ENCODE peak calls at places on chromosome 17, in six cellular contexts. S, Y, R, M, C and T are unnamed samples.

GRCh38 chr17:38512473-38513058 is 84.3 kb downstream of the ARHGAP23 start:
- DNase-seq in S (no peak), Y (no peak), R (no peak), M (no peak), C (no peak), T (no peak)

GRCh38 chr17:40598021-40598927 is 33.0 kb upstream of the CCR7 start:
- DNase-seq in S (peak; percentile 80), Y (no peak), R (peak; percentile 42), M (no peak), C (no peak), T (peak; percentile 59)

GRCh38 chr17:43224146-43224705 is 4.2 kb downstream of the CCDC200 start:
- DNase-seq in S (no peak), Y (no peak), R (peak; percentile 36), M (no peak), C (no peak), T (no peak)

GRCh38 chr17:28057731-28058246 is 15.3 kb downstream of the NLK start:
- DNase-seq in S (no peak), Y (peak; percentile 64), R (no peak), M (no peak), C (no peak), T (no peak)

GRCh38 chr17:43211480-43212402 is at the start of gene TMEM106A:
- DNase-seq in S (peak; percentile 89), Y (peak; percentile 84), R (peak; percentile 81), M (peak; percentile 78), C (peak; percentile 93), T (peak; percentile 66)

GRCh38 chr17:82059272-82060000 is 6.2 kb downstream of the DUS1L start:
- DNase-seq in S (no peak), Y (no peak), R (no peak), M (no peak), C (no peak), T (no peak)

GRCh38 chr17:46968224-46968834 is 10.7 kb downstream of the RPRML start:
- DNase-seq in S (no peak), Y (no peak), R (no peak), M (no peak), C (no peak), T (no peak)

GRCh38 chr17:75442168-75443103 is 14.0 kb upstream of the TMEM94 start:
- DNase-seq in S (no peak), Y (no peak), R (no peak), M (no peak), C (no peak), T (no peak)

GRCh38 chr17:43219746-43220380 is 8.2 kb downstream of the TMEM106A start:
- DNase-seq in S (no peak), Y (no peak), R (peak; percentile 32), M (no peak), C (no peak), T (no peak)

GRCh38 chr17:57889892-57890856 is 40.3 kb upstream of the MRPS23 start:
- DNase-seq in S (peak; percentile 96), Y (peak; percentile 76), R (peak; percentile 89), M (peak; percentile 91), C (peak; percentile 88), T (no peak)

GRCh38 chr17:38598536-38598935 is 7.2 kb downstream of the SRCIN1 start:
- DNase-seq in S (no peak), Y (peak; percentile 79), R (no peak), M (no peak), C (peak; percentile 87), T (no peak)

GRCh38 chr17:72439893-72440502 is 319.2 kb downstream of the SOX9 start:
- DNase-seq in S (no peak), Y (no peak), R (no peak), M (no peak), C (no peak), T (no peak)

GRCh38 chr17:48618366-48618896 is 3.3 kb upstream of the HOXB8 start:
- DNase-seq in S (peak; percentile 90), Y (peak; percentile 56), R (peak; percentile 90), M (peak; percentile 86), C (peak; percentile 87), T (peak; percentile 73)

GRCh38 chr17:5781236-5781927 is 197.1 kb upstream of the NLRP1 start:
- DNase-seq in S (no peak), Y (no peak), R (no peak), M (no peak), C (no peak), T (no peak)

GRCh38 chr17:68623811-68624210 is 22.6 kb upstream of the FAM20A start:
- DNase-seq in S (no peak), Y (no peak), R (no peak), M (no peak), C (no peak), T (no peak)

GRCh38 chr17:57781386-57782050 is 36.4 kb upstream of the CCDC182 start:
- DNase-seq in S (no peak), Y (peak; percentile 8), R (no peak), M (no peak), C (peak; percentile 8), T (no peak)

GRCh38 chr17:83171661-83172060 is 92.3 kb downstream of the METRNL start:
- DNase-seq in S (no peak), Y (no peak), R (peak; percentile 43), M (no peak), C (no peak), T (no peak)

GRCh38 chr17:40980594-40980993 is 3.5 kb downstream of the KRT40 start:
- DNase-seq in S (no peak), Y (peak; percentile 53), R (no peak), M (no peak), C (peak; percentile 11), T (no peak)

GRCh38 chr17:14095630-14096029 is 26.3 kb downstream of the COX10 start:
- DNase-seq in S (no peak), Y (no peak), R (no peak), M (no peak), C (no peak), T (no peak)

GRCh38 chr17:48555183-48555615 is 10.3 kb upstream of the HOXB2 start:
- DNase-seq in S (no peak), Y (peak; percentile 99), R (no peak), M (no peak), C (peak; percentile 88), T (peak; percentile 18)

GRCh38 chr17:82814834-82815233 is 25.0 kb downstream of the ZNF750 start:
- DNase-seq in S (no peak), Y (no peak), R (no peak), M (no peak), C (no peak), T (no peak)

GRCh38 chr17:75009139-75009724 is 3.2 kb upstream of the MRPL58 start:
- DNase-seq in S (no peak), Y (no peak), R (no peak), M (no peak), C (no peak), T (no peak)

GRCh38 chr17:76251478-76252039 is 11.3 kb upstream of the RNF157 start:
- DNase-seq in S (peak; percentile 27), Y (no peak), R (no peak), M (no peak), C (no peak), T (no peak)

GRCh38 chr17:65592131-65592965 is 30.9 kb upstream of the AXIN2 start:
- DNase-seq in S (no peak), Y (no peak), R (no peak), M (no peak), C (no peak), T (no peak)

GRCh38 chr17:82091264-82092066 is 6.6 kb downstream of the FASN start:
- DNase-seq in S (no peak), Y (no peak), R (no peak), M (peak; percentile 8), C (no peak), T (no peak)

GRCh38 chr17:17868637-17869522 is 32.1 kb upstream of the SREBF1 start:
- DNase-seq in S (no peak), Y (no peak), R (no peak), M (no peak), C (peak; percentile 85), T (no peak)

DNA sequence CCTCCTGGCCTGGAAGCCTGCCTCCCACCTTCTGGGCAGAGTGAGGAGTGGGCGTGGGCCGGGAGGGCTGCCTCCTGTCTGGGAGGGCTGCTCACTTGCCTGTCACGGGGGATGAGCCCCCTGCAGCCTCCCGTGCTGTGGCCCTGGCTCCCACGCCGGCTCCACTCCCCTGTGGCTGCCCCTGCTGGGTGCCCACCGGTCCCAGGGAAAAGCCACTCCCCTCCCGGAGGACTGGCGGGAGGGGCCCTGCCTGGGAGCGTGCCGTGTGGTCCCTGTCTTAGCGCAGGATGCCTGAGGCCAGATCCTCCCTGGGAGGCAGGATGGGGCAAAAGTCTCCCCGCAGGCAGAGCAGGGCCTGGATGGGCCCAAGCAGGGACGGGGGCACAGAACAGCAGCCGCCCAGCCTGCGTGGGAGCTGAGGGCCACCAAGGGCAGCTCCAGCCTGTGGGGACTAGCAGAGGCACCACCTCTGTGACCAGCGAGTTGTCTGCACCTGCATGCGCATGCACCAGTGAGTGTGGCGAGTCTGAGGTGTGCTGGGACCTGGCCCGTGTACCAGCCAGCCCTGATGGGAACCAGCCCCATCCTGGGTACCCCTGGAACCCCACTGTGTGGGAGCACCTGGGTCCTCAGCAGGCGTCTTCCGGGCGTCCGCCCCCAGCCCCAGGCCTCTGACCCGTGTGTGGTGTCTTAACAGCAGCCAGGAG is 339.9 kb downstream of the SEC14L1 start:
- DNase-seq in S (no peak), Y (no peak), R (no peak), M (no peak), C (no peak), T (no peak)
- H3K4me3 ChIP-seq in S (no peak overlapping the region), Y (no peak overlapping the region), R (no peak overlapping the region), M (no peak overlapping the region), C (no peak overlapping the region), T (no peak overlapping the region)

DNA sequence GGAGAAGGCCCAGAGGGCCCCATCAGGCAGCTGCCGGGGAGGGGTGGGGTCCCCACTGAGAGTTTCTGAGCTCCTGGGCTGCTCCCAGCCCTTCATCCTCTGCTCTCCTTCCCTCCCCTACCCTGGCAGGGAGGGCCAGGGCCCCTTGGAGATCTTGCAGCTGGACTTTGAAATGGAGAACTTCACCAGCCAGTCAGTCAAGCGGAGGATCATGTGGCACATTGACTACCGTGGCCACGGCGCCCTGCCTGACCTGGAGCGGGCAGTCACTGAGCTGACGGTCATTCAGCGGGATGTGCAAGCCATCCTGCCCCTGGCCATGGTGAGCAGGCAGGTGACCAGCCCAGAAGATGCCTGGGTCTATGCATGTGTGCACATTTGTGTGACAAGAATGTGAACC is 49.5 kb downstream of the TMEM132E start:
- DNase-seq in S (no peak), Y (no peak), R (no peak), M (no peak), C (no peak), T (no peak)
- H3K27ac ChIP-seq in S (no peak overlapping the region), Y (no peak overlapping the region), R (no peak overlapping the region), M (no peak overlapping the region), C (no peak overlapping the region), T (no peak overlapping the region)

GRCh38 chr17:79082311-79083190 is 7.9 kb downstream of the ENGASE start:
- DNase-seq in S (no peak), Y (no peak), R (no peak), M (peak; percentile 52), C (peak; percentile 49), T (peak; percentile 35)
- H3K36me3 ChIP-seq in S (peaks cover 82% of the 10 kb centered on the region), Y (peaks cover 2% of the 10 kb centered on the region), R (peaks cover 83% of the 10 kb centered on the region), M (peaks cover 8% of the 10 kb centered on the region), C (peaks cover 11% of the 10 kb centered on the region), T (peaks cover 7% of the 10 kb centered on the region)

DNA sequence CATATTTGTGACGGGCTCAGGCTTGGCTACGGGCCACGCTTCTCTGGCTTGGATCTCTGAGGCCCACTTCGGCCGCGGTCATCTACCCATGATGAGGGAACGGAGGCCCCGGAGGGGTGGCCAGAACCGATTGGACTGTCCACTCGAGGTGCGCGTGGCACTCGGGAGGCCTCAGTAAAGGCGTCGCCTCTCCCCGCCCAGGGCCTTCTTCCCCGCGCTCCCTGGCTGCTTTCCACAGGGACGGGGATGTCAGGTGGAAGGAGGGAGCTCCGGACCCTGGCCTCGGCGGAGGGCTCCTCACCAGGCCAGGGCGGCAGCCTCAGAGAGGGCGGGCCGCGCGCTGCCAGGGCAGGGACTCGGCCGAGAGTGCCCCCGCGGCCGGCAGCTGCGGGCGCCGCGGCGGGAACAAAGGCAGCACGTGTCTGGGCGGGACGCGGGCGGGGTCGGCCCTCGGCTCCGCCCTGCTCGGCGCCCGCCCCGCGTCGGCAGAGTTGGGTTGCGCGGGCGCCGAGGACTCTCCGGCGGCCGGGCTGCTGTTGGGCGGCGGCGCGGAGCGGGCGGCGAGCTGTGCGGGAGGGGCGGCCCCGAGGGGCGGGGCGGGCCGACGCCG is 597 bp upstream of the CDK5R1 start:
- DNase-seq in S (no peak), Y (peak; percentile 59), R (peak; percentile 81), M (peak; percentile 76), C (peak; percentile 81), T (peak; percentile 61)
- H3K4me3 ChIP-seq in S (peak overlapping the region; percentile 62), Y (peak overlapping the region; percentile 40), R (peak overlapping the region; percentile 63), M (peak overlapping the region; percentile 66), C (peak overlapping the region; percentile 56), T (no peak overlapping the region)